ENCODE peak calls at places on chromosomes 4 and X, in six cellular contexts. A, Z, E, L, Q and S are unnamed samples.
A peak's percentile ranks its signal among the peaks of the same experiment; 100 is the strongest.

GRCh38 chr4:5033266-5033945 is 14.1 kb upstream of the CYTL1 start:
- DNase-seq in A (peak; percentile 10), Z (no peak), E (no peak), L (no peak), Q (no peak), S (peak; percentile 3)

GRCh38 chrX:133897593-133898163 is 87.7 kb downstream of the GPC3 start:
- DNase-seq in A (no peak), Z (no peak), E (no peak), L (peak; percentile 75), Q (no peak), S (no peak)

GRCh38 chrX:15903186-15903681 is 48.6 kb upstream of the AP1S2 start:
- DNase-seq in A (no peak), Z (no peak), E (peak; percentile 1), L (peak; percentile 15), Q (no peak), S (no peak)

GRCh38 chrX:7147978-7148824 is at the start of gene PUDP:
- DNase-seq in A (peak; percentile 78), Z (peak; percentile 57), E (peak; percentile 71), L (peak; percentile 49), Q (peak; percentile 80), S (peak; percentile 83)

GRCh38 chrX:148049441-148049840 is 68.3 kb downstream of the FMR1NB start:
- DNase-seq in A (peak; percentile 32), Z (peak; percentile 22), E (peak; percentile 36), L (peak; percentile 44), Q (no peak), S (peak; percentile 11)

GRCh38 chr4:40909363-40909876 is 159.7 kb downstream of the NSUN7 start:
- DNase-seq in A (peak; percentile 87), Z (no peak), E (peak; percentile 89), L (peak; percentile 82), Q (peak; percentile 72), S (no peak)

GRCh38 chr4:85474818-85475630 is at the start of gene ARHGAP24:
- DNase-seq in A (peak; percentile 91), Z (peak; percentile 95), E (no peak), L (peak; percentile 94), Q (peak; percentile 88), S (peak; percentile 65)

GRCh38 chr4:101355767-101356702 is 8.7 kb upstream of the PPP3CA start:
- DNase-seq in A (peak; percentile 93), Z (peak; percentile 81), E (peak; percentile 94), L (peak; percentile 90), Q (peak; percentile 77), S (peak; percentile 25)

GRCh38 chrX:68998716-68999115 is 166.5 kb downstream of the PJA1 start:
- DNase-seq in A (no peak), Z (no peak), E (no peak), L (no peak), Q (no peak), S (no peak)

GRCh38 chr4:173469622-173470021 is 60.4 kb downstream of the HAND2 start:
- DNase-seq in A (no peak), Z (no peak), E (no peak), L (no peak), Q (no peak), S (no peak)

GRCh38 chrX:152936306-152936705 is 38.4 kb downstream of the ZNF185 start:
- DNase-seq in A (no peak), Z (no peak), E (no peak), L (no peak), Q (no peak), S (no peak)